ENCODE peak calls at places on chromosome 1, in six cellular contexts. H, X, O, Z, S and C are unnamed samples.

GRCh38 chr1:56506314-56506743 is 73.0 kb downstream of the PLPP3 start:
- DNase-seq in H (no peak), X (no peak), O (no peak), Z (no peak), S (no peak), C (no peak)

GRCh38 chr1:245855846-245856730 is 651.0 kb downstream of the SMYD3 start:
- DNase-seq in H (no peak), X (no peak), O (no peak), Z (no peak), S (no peak), C (no peak)

GRCh38 chr1:50659107-50659628 is 235.9 kb upstream of the DMRTA2 start:
- DNase-seq in H (no peak), X (no peak), O (no peak), Z (no peak), S (no peak), C (no peak)

GRCh38 chr1:106554294-106554693 is 502.2 kb upstream of the PRMT6 start:
- DNase-seq in H (no peak), X (no peak), O (no peak), Z (no peak), S (no peak), C (no peak)

GRCh38 chr1:29324771-29325351 is 88.5 kb downstream of the PTPRU start:
- DNase-seq in H (no peak), X (no peak), O (no peak), Z (no peak), S (no peak), C (no peak)

GRCh38 chr1:218380125-218380977 is 35.2 kb downstream of the TGFB2 start:
- DNase-seq in H (peak; percentile 16), X (peak; percentile 59), O (no peak), Z (no peak), S (no peak), C (no peak)

GRCh38 chr1:50420283-50420682 is 3.0 kb downstream of the DMRTA2 start:
- DNase-seq in H (no peak), X (no peak), O (no peak), Z (no peak), S (no peak), C (no peak)

GRCh38 chr1:150282558-150282958 is 204 bp downstream of the CIART start:
- DNase-seq in H (no peak), X (peak; percentile 69), O (no peak), Z (no peak), S (no peak), C (no peak)

GRCh38 chr1:163072658-163073057 is 3.5 kb downstream of the RGS4 start:
- DNase-seq in H (no peak), X (no peak), O (no peak), Z (no peak), S (no peak), C (no peak)

GRCh38 chr1:193927550-193927949 is 741.1 kb upstream of the B3GALT2 start:
- DNase-seq in H (no peak), X (no peak), O (no peak), Z (no peak), S (no peak), C (no peak)

GRCh38 chr1:165635329-165635728 is 4.3 kb downstream of the MGST3 start:
- DNase-seq in H (no peak), X (no peak), O (no peak), Z (no peak), S (peak; percentile 16), C (no peak)

GRCh38 chr1:18945401-18945849 is 11.1 kb downstream of the IFFO2 start:
- DNase-seq in H (no peak), X (no peak), O (no peak), Z (no peak), S (peak; percentile 69), C (no peak)

GRCh38 chr1:225441314-225442119 is 13.7 kb upstream of the LBR start:
- DNase-seq in H (no peak), X (no peak), O (no peak), Z (no peak), S (no peak), C (no peak)

GRCh38 chr1:226672217-226672838 is 66.8 kb downstream of the ITPKB start:
- DNase-seq in H (no peak), X (no peak), O (no peak), Z (no peak), S (no peak), C (no peak)

GRCh38 chr1:77872645-77873044 is 15.8 kb upstream of the NEXN start:
- DNase-seq in H (no peak), X (no peak), O (no peak), Z (no peak), S (no peak), C (no peak)